ENCODE peak calls at places on chromosome 4, in seven cellular contexts. B is astrocyte, Y is MM.1S, V is GM23338, D is GM23248, J is GM12878, I is mesendoderm. G is an unnamed sample.

GRCh38 chr4:97605927-97606326 is 537.3 kb downstream of the STPG2 start:
- DNase-seq in B (no peak), Y (no peak), V (no peak), D (no peak), J (no peak), I (no peak), G (no peak)

GRCh38 chr4:76087007-76087769 is 12.7 kb downstream of the ART3 start:
- DNase-seq in B (peak; percentile 44), Y (peak; percentile 64), V (peak; percentile 92), D (peak; percentile 79), J (no peak), I (peak; percentile 91), G (peak; percentile 82)

GRCh38 chr4:56870927-56871326 is 36.8 kb upstream of the REST start:
- DNase-seq in B (peak; percentile 9), Y (no peak), V (peak; percentile 9), D (peak; percentile 48), J (no peak), I (no peak), G (no peak)

GRCh38 chr4:90318208-90318607 is 191.0 kb downstream of the CCSER1 start:
- DNase-seq in B (peak; percentile 85), Y (peak; percentile 15), V (no peak), D (peak; percentile 84), J (no peak), I (no peak), G (peak; percentile 70)

GRCh38 chr4:73315091-73315490 is 56.5 kb upstream of the ANKRD17 start:
- DNase-seq in B (peak; percentile 56), Y (no peak), V (no peak), D (peak; percentile 80), J (no peak), I (no peak), G (peak; percentile 8)

GRCh38 chr4:99404595-99405287 is 30.4 kb downstream of the ADH7 start:
- DNase-seq in B (peak; percentile 95), Y (peak; percentile 52), V (peak; percentile 32), D (peak; percentile 93), J (peak; percentile 87), I (peak; percentile 5), G (peak; percentile 92)

GRCh38 chr4:142743071-142743825 is 102.9 kb downstream of the INPP4B start:
- DNase-seq in B (peak; percentile 81), Y (no peak), V (no peak), D (peak; percentile 56), J (no peak), I (peak; percentile 6), G (peak; percentile 10)

GRCh38 chr4:155609455-155610059 is 57.1 kb upstream of the GUCY1A1 start:
- DNase-seq in B (no peak), Y (no peak), V (no peak), D (no peak), J (no peak), I (no peak), G (peak; percentile 25)

GRCh38 chr4:3372264-3372932 is 69.4 kb upstream of the HGFAC start:
- DNase-seq in B (no peak), Y (no peak), V (no peak), D (no peak), J (no peak), I (no peak), G (no peak)

GRCh38 chr4:41597494-41597893 is 59.5 kb downstream of the LIMCH1 start:
- DNase-seq in B (no peak), Y (no peak), V (no peak), D (no peak), J (no peak), I (no peak), G (no peak)

GRCh38 chr4:29805245-29805644 is 914.9 kb upstream of the PCDH7 start:
- DNase-seq in B (no peak), Y (no peak), V (peak; percentile 70), D (no peak), J (no peak), I (peak; percentile 67), G (no peak)

GRCh38 chr4:26048378-26048882 is 134.4 kb downstream of the SMIM20 start:
- DNase-seq in B (peak; percentile 88), Y (no peak), V (no peak), D (peak; percentile 96), J (no peak), I (no peak), G (no peak)

GRCh38 chr4:2936773-2937145 is 26.4 kb downstream of the NOP14 start:
- DNase-seq in B (peak; percentile 76), Y (no peak), V (no peak), D (peak; percentile 93), J (peak; percentile 53), I (no peak), G (peak; percentile 93)

GRCh38 chr4:121070274-121070673 is 2.1 kb downstream of the NDNF start:
- DNase-seq in B (no peak), Y (no peak), V (peak; percentile 70), D (peak; percentile 45), J (no peak), I (peak; percentile 32), G (no peak)

GRCh38 chr4:85756938-85757337 is 282.0 kb downstream of the ARHGAP24 start:
- DNase-seq in B (no peak), Y (no peak), V (peak; percentile 65), D (peak; percentile 79), J (no peak), I (peak; percentile 64), G (no peak)

GRCh38 chr4:41448935-41449334 is 89.0 kb upstream of the LIMCH1 start:
- DNase-seq in B (no peak), Y (no peak), V (no peak), D (peak; percentile 55), J (no peak), I (no peak), G (no peak)

GRCh38 chr4:168711197-168712120 is 214.6 kb downstream of the PALLD start:
- DNase-seq in B (peak; percentile 91), Y (no peak), V (no peak), D (peak; percentile 91), J (no peak), I (no peak), G (peak; percentile 63)

GRCh38 chr4:183362916-183363542 is 40.8 kb upstream of the CLDN24 start:
- DNase-seq in B (peak; percentile 29), Y (no peak), V (peak; percentile 45), D (peak; percentile 64), J (no peak), I (peak; percentile 57), G (no peak)

GRCh38 chr4:48578132-48578964 is 88.3 kb downstream of the ZAR1 start:
- DNase-seq in B (peak; percentile 42), Y (peak; percentile 47), V (peak; percentile 81), D (peak; percentile 81), J (peak; percentile 12), I (peak; percentile 78), G (peak; percentile 51)

GRCh38 chr4:163344147-163345050 is 707 bp downstream of the NPY5R start:
- DNase-seq in B (no peak), Y (no peak), V (peak; percentile 72), D (no peak), J (no peak), I (peak; percentile 34), G (no peak)

GRCh38 chr4:74660866-74661265 is 133.5 kb downstream of the BTC start:
- DNase-seq in B (no peak), Y (no peak), V (no peak), D (peak; percentile 16), J (no peak), I (no peak), G (no peak)

DNA sequence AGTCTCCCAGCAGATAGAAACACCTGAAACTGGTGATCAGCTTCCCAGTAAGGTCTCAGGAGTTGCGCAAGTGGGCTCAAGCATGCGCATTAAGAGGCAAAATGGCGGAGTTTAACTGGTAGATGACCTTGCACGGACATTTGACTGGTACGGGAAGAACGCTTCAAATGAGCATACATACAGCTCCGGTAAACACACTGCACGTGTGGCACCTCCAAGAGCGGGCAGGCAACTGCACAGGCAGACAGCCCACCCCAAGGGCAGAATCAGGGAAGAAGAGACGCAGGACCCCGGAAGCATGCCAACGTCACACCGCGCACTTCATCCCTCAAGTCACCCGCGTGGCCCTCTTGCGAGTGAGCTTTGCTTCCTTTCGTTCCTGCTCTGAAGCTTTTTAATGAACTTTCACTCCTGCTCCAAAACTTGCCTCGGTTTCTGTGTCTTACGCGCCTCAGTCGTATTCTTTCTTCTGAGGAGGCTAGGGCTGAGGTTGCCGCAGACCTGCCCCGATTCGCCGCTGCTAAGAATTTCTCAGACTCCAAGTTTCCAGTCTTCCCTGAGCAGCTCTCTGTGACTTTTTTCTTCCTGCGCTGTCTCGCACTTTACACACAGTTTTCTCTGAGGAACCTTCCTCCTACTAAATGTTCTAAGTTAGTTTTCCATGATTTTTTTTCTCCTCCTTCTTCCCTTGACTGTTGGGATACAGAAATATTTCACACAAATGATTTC is 180.7 kb upstream of the ZFP42 start:
- DNase-seq in B (peak; percentile 1), Y (no peak), V (no peak), D (peak; percentile 2), J (no peak), I (no peak), G (no peak)
- H3K4me3 ChIP-seq in B (peak overlapping the region; percentile 44), Y (no peak overlapping the region), V (no peak overlapping the region), D (no peak overlapping the region), J (no peak overlapping the region), I (no peak overlapping the region), G (no peak overlapping the region)

GRCh38 chr4:94235825-94236224 is 28.2 kb downstream of the SMARCAD1 start:
- DNase-seq in B (no peak), Y (no peak), V (no peak), D (peak; percentile 8), J (no peak), I (no peak), G (no peak)
- H3K4me1 ChIP-seq in B (no peaks in the 10 kb centered on the region), Y (no peaks in the 10 kb centered on the region), V (no peaks in the 10 kb centered on the region), D (peaks cover 4% of the 10 kb centered on the region), J (no peaks in the 10 kb centered on the region), I (no peaks in the 10 kb centered on the region), G (no peaks in the 10 kb centered on the region)

DNA sequence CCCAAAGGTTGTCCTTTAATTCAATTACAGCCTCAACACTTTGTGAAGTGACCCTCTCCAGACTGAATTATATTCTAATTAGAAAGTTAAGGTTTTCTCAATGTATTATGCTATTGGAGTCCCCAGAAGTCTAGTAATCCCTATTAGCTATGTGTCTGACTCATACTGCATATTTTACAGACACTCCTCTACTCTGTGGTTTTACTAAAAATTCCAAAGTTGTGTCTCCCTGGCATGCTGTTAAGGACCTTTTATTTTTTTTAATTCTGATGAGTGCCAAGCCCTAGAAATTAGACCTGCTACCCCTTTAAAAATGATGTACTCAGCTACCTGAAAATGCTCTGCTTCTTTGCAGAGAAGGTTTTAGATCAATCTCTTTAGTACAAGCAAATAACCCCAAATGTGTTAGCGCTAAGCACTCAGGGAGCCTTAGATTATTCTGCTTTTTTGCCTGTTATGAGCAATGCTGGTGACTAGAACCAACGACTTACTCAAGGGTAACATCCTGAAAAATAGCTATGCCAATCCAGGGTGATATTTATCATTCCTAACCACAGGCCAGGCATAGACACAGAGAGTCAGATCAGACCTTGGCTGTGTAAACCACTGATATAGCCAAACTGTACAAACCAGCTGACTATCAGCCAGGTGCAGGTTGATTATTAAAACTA is 26.1 kb upstream of the CXCL13 start:
- DNase-seq in B (peak; percentile 92), Y (no peak), V (no peak), D (peak; percentile 89), J (no peak), I (no peak), G (peak; percentile 87)
- H3K4me2 ChIP-seq in B (peak overlapping the region; percentile 61), Y (no peak overlapping the region), V (no peak overlapping the region), D (peak overlapping the region; percentile 68), J (no peak overlapping the region), I (no peak overlapping the region), G (peak overlapping the region; percentile 72)

GRCh38 chr4:134201216-134202098 is at the start of gene PABPC4L:
- DNase-seq in B (peak; percentile 70), Y (no peak), V (peak; percentile 76), D (peak; percentile 38), J (no peak), I (peak; percentile 90), G (no peak)

GRCh38 chr4:134202557-134202956 is 968 bp upstream of the PABPC4L start:
- DNase-seq in B (peak; percentile 33), Y (no peak), V (no peak), D (no peak), J (no peak), I (no peak), G (no peak)

GRCh38 chr4:134202136-134202535 is 547 bp upstream of the PABPC4L start:
- DNase-seq in B (no peak), Y (no peak), V (no peak), D (no peak), J (no peak), I (no peak), G (no peak)

GRCh38 chr4:134200811-134201215 is 776 bp downstream of the PABPC4L start:
- DNase-seq in B (no peak), Y (no peak), V (no peak), D (no peak), J (no peak), I (no peak), G (no peak)
- H3K4me3 ChIP-seq in B (peak overlapping the region; percentile 66), Y (no peak overlapping the region), V (peak overlapping the region; percentile 57), D (peak overlapping the region; percentile 69), J (no peak overlapping the region), I (peak overlapping the region; percentile 52), G (no peak overlapping the region)

G was measured in mammary epithelial cell.